ENCODE peak calls at places on chromosomes 7 and 10, in five cellular contexts. V is endothelial cell; G is ELR; E is MG63; L is activated naive CD4-positive, alpha-beta T cell. C is an unnamed sample.
A peak's percentile ranks its signal among the peaks of the same experiment; 100 is the strongest.

GRCh38 chr7:19747740-19748339 is 25.6 kb downstream of the TMEM196 start:
- DNase-seq in L (no peak), G (peak; percentile 66), E (no peak), V (no peak), C (no peak)

GRCh38 chr7:111730476-111731300 is 168.4 kb upstream of the IMMP2L start:
- DNase-seq in E (no peak), G (peak; percentile 59), L (no peak), V (no peak), C (no peak)

GRCh38 chr10:48506147-48506917 is 98.5 kb downstream of the ARHGAP22 start:
- DNase-seq in G (peak; percentile 58), L (no peak), E (peak; percentile 40), V (no peak), C (no peak)

GRCh38 chr7:85097844-85098243 is 89.0 kb downstream of the SEMA3D start:
- DNase-seq in V (no peak), E (no peak), G (no peak), L (no peak), C (no peak)

GRCh38 chr10:54940418-54940817 is 139.4 kb upstream of the PCDH15 start:
- DNase-seq in G (no peak), L (no peak), V (no peak), E (no peak), C (no peak)

GRCh38 chr7:106059556-106059955 is 52.6 kb downstream of the SYPL1 start:
- DNase-seq in L (no peak), G (no peak), E (no peak), V (no peak), C (no peak)

GRCh38 chr10:67607472-67607871 is 88.5 kb downstream of the CTNNA3 start:
- DNase-seq in V (no peak), G (peak; percentile 30), E (no peak), L (no peak), C (no peak)

GRCh38 chr7:141700848-141701371 is 1.1 kb downstream of the DENND11 start:
- DNase-seq in G (peak; percentile 30), V (no peak), E (no peak), L (no peak), C (no peak)

GRCh38 chr10:1086787-1087186 is 30.6 kb downstream of the WDR37 start:
- DNase-seq in V (no peak), L (no peak), E (no peak), G (no peak), C (no peak)

GRCh38 chr10:51204691-51205090 is 130.4 kb downstream of the PRKG1 start:
- DNase-seq in G (no peak), L (no peak), E (no peak), V (no peak), C (no peak)